ENCODE peak calls at places on chromosomes 2 and 18, in five cellular contexts. D is HCT116, W is K562, E is SK-N-SH, V is HepG2. B is an unnamed sample.

GRCh38 chr2:135893374-135893794 is 17.1 kb upstream of the MCM6 start:
- DNase-seq in W (no peak), V (no peak), D (no peak), E (no peak), B (no peak)

GRCh38 chr18:57050314-57050949 is 96.5 kb upstream of the BOD1L2 start:
- DNase-seq in W (no peak), D (no peak), E (no peak), V (peak), B (no peak)

GRCh38 chr2:37627715-37628114 is 43.7 kb downstream of the CDC42EP3 start:
- DNase-seq in D (no peak), W (no peak), V (no peak), E (no peak), B (no peak)

GRCh38 chr2:64177315-64177714 is 33.1 kb upstream of the PELI1 start:
- DNase-seq in V (no peak), E (peak), D (no peak), W (no peak), B (no peak)

GRCh38 chr2:150156415-150156814 is 331.1 kb downstream of the RND3 start:
- DNase-seq in D (no peak), W (no peak), E (no peak), V (no peak), B (no peak)

GRCh38 chr2:3605013-3605961 is 10.4 kb downstream of the COLEC11 start:
- DNase-seq in E (peak), V (peak), D (peak), W (peak), B (peak)

GRCh38 chr2:126913329-126913728 is 14.6 kb downstream of the TEX51 start:
- DNase-seq in D (no peak), E (no peak), W (no peak), V (no peak), B (no peak)

GRCh38 chr2:165401285-165401852 is 68.1 kb upstream of the CSRNP3 start:
- DNase-seq in W (peak), V (peak), E (peak), D (peak), B (peak)

GRCh38 chr18:42925036-42925435 is 190.4 kb downstream of the RIT2 start:
- DNase-seq in V (no peak), E (no peak), D (no peak), W (no peak), B (no peak)

GRCh38 chr2:218168016-218168415 is 1.3 kb upstream of the CXCR1 start:
- DNase-seq in W (no peak), E (no peak), V (no peak), D (no peak), B (no peak)

GRCh38 chr18:63342206-63342605 is 22.6 kb upstream of the BCL2 start:
- DNase-seq in W (peak), D (no peak), V (no peak), E (peak), B (peak)

GRCh38 chr2:230793573-230794359 is 71.0 kb upstream of the ITM2C start:
- DNase-seq in V (no peak), D (peak), E (no peak), W (no peak), B (no peak)

GRCh38 chr2:114610677-114611076 is 168.2 kb downstream of the DPP10 start:
- DNase-seq in D (no peak), E (peak), W (no peak), V (no peak), B (no peak)

GRCh38 chr2:55431982-55432627 is 12.4 kb upstream of the CCDC88A start:
- DNase-seq in D (peak), V (peak), W (no peak), E (peak), B (peak)

GRCh38 chr2:47226124-47227040 is 71.3 kb upstream of the STPG4 start:
- DNase-seq in W (no peak), D (no peak), E (no peak), V (peak), B (no peak)

GRCh38 chr18:57915848-57916596 is 112.9 kb upstream of the ATP8B1 start:
- DNase-seq in V (peak), D (no peak), E (peak), W (no peak), B (no peak)

GRCh38 chr2:178523596-178524134 is 43.4 kb downstream of the PLEKHA3 start:
- DNase-seq in W (peak), D (no peak), V (no peak), E (peak), B (no peak)

GRCh38 chr2:191049728-191050639 is 36.0 kb upstream of the STAT1 start:
- DNase-seq in D (no peak), E (no peak), W (no peak), V (peak), B (no peak)

GRCh38 chr2:99861376-99861760 is 281.0 kb downstream of the AFF3 start:
- DNase-seq in E (no peak), D (no peak), V (no peak), W (no peak), B (no peak)

GRCh38 chr2:1091895-1092585 is 141.4 kb downstream of the SNTG2 start:
- DNase-seq in W (no peak), E (no peak), V (no peak), D (no peak), B (no peak)

GRCh38 chr2:30255026-30255425 is 23.7 kb downstream of the LBH start:
- DNase-seq in E (no peak), W (no peak), V (no peak), D (no peak), B (no peak)

GRCh38 chr2:111176867-111177266 is 56.2 kb downstream of the BCL2L11 start:
- DNase-seq in E (no peak), V (no peak), D (no peak), W (no peak), B (no peak)

GRCh38 chr18:36504928-36505327 is 207.4 kb downstream of the FHOD3 start:
- DNase-seq in D (no peak), E (no peak), W (no peak), V (no peak), B (no peak)

GRCh38 chr2:143026411-143027054 is 102.7 kb upstream of the ARHGAP15 start:
- DNase-seq in D (no peak), W (no peak), E (no peak), V (no peak), B (no peak)

GRCh38 chr18:5463390-5463789 is 80.4 kb downstream of the EPB41L3 start:
- DNase-seq in W (no peak), E (no peak), D (no peak), V (no peak), B (no peak)

GRCh38 chr2:68216454-68217310 is 35.6 kb downstream of the PPP3R1 start:
- DNase-seq in V (no peak), W (no peak), E (no peak), D (no peak), B (no peak)

GRCh38 chr2:147989809-147990403 is 30.6 kb downstream of the ORC4 start:
- DNase-seq in V (peak), W (peak), E (peak), D (peak), B (peak)

GRCh38 chr2:202718614-202719013 is 83.8 kb downstream of the FAM117B start:
- DNase-seq in D (peak), V (peak), W (no peak), E (peak), B (no peak)

GRCh38 chr2:188833331-188833730 is 140.8 kb upstream of the COL3A1 start:
- DNase-seq in W (no peak), V (no peak), D (no peak), E (no peak), B (no peak)

GRCh38 chr18:49499046-49499637 is 12.1 kb upstream of the C18orf32 start:
- DNase-seq in E (no peak), W (no peak), D (no peak), V (no peak), B (no peak)

GRCh38 chr18:3457261-3457724 is 7.3 kb downstream of the TGIF1 start:
- DNase-seq in V (no peak), E (no peak), W (no peak), D (no peak), B (no peak)

GRCh38 chr2:26704441-26704977 is 12.0 kb downstream of the KCNK3 start:
- DNase-seq in W (no peak), D (no peak), V (no peak), E (no peak), B (no peak)

GRCh38 chr2:45974762-45975408 is 322.3 kb upstream of the EPAS1 start:
- DNase-seq in W (no peak), V (no peak), E (no peak), D (no peak), B (no peak)

GRCh38 chr2:181904022-181904632 is 12.6 kb downstream of the ITPRID2 start:
- DNase-seq in E (peak), D (no peak), V (peak), W (peak), B (no peak)

GRCh38 chr18:77203071-77203470 is 46.6 kb upstream of the GALR1 start:
- DNase-seq in V (no peak), E (no peak), D (no peak), W (no peak), B (peak)

GRCh38 chr18:10488022-10488421 is 33.6 kb downstream of the APCDD1 start:
- DNase-seq in E (no peak), W (no peak), V (no peak), D (no peak), B (no peak)

GRCh38 chr2:47094519-47095155 is 60.5 kb downstream of the STPG4 start:
- DNase-seq in D (no peak), E (peak), W (no peak), V (no peak), B (no peak)

GRCh38 chr2:220373878-220374277 is 746.4 kb downstream of the SLC4A3 start:
- DNase-seq in D (no peak), E (no peak), W (no peak), V (no peak), B (no peak)

GRCh38 chr2:224927671-224928173 is 114.5 kb downstream of the DOCK10 start:
- DNase-seq in D (no peak), V (no peak), E (no peak), W (no peak), B (no peak)

GRCh38 chr2:17684008-17684407 is 69.6 kb downstream of the SMC6 start:
- DNase-seq in E (no peak), W (no peak), V (no peak), D (no peak), B (no peak)

GRCh38 chr2:233203060-233203459 is 48.4 kb upstream of the ATG16L1 start:
- DNase-seq in W (no peak), E (no peak), D (no peak), V (no peak), B (no peak)

GRCh38 chr2:233201271-233202013 is 50.0 kb upstream of the ATG16L1 start:
- DNase-seq in V (no peak), D (no peak), W (no peak), E (no peak), B (no peak)

GRCh38 chr2:233204286-233204936 is 47.1 kb upstream of the ATG16L1 start:
- DNase-seq in E (no peak), V (no peak), W (no peak), D (no peak), B (no peak)

GRCh38 chr2:233199870-233200269 is 51.6 kb upstream of the ATG16L1 start:
- DNase-seq in W (no peak), D (no peak), V (no peak), E (no peak), B (no peak)

GRCh38 chr2:233202531-233202944 is 48.9 kb upstream of the ATG16L1 start:
- DNase-seq in W (no peak), D (no peak), E (no peak), V (no peak), B (no peak)
- TF ChIP-seq JUND in W (no peak), D (no peak), E (no peak), V (no peak), B (no peak)

GRCh38 chr18:25349131-25349925 is 2.6 kb downstream of the ZNF521 start:
- DNase-seq in W (no peak), V (no peak), E (peak), D (no peak), B (no peak)
- TF ChIP-seq JUND in W (no peak), V (no peak), E (no peak), D (no peak), B (no peak)

DNA sequence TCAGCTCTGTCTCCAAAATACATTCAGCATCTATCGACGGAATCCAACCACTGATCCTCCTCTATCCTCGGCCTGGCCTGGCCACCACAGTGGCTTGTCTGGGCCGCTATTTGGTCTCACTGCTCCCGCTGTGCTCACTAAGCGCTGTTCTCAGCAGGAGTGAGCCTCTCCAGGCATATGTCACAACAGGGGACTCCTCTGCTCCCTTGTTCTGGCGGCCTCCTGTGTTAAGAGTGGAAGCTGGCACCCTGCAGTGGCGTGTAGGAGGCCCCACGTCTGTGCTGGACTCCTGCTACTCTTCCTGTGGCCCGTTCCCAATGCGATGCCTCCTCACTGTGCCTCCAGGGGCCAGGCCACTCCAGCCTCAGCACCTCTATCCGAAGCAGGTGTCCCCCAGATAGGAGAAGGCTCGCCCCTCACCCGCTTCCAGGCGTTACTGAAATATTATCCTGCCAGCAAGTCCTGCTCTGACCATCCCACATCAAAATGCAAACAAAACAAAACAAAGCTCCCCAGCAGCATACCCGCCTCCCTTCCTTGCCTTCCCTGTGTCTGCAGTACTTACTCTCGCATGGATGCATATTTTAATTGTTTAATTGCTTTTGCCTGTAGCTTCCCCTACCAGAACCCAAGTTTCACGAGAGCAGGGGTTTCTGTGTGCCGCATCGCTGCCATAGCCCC is 39.9 kb downstream of the CENPO start:
- DNase-seq in D (no peak), E (no peak), V (no peak), W (no peak), B (no peak)
- TF ChIP-seq JUND in D (no peak), E (no peak), V (no peak), W (no peak), B (no peak)

GRCh38 chr2:20514596-20515269 is 67.9 kb downstream of the RHOB start:
- DNase-seq in V (no peak), D (peak), W (no peak), E (no peak), B (no peak)

GRCh38 chr2:20515293-20516220 is 68.7 kb downstream of the RHOB start:
- DNase-seq in W (no peak), D (no peak), V (no peak), E (no peak), B (no peak)

GRCh38 chr2:20519309-20519708 is 72.4 kb downstream of the RHOB start:
- DNase-seq in W (no peak), E (no peak), V (no peak), D (no peak), B (no peak)

GRCh38 chr2:20516291-20516645 is 69.4 kb downstream of the RHOB start:
- DNase-seq in V (no peak), E (no peak), W (no peak), D (no peak), B (no peak)

DNA sequence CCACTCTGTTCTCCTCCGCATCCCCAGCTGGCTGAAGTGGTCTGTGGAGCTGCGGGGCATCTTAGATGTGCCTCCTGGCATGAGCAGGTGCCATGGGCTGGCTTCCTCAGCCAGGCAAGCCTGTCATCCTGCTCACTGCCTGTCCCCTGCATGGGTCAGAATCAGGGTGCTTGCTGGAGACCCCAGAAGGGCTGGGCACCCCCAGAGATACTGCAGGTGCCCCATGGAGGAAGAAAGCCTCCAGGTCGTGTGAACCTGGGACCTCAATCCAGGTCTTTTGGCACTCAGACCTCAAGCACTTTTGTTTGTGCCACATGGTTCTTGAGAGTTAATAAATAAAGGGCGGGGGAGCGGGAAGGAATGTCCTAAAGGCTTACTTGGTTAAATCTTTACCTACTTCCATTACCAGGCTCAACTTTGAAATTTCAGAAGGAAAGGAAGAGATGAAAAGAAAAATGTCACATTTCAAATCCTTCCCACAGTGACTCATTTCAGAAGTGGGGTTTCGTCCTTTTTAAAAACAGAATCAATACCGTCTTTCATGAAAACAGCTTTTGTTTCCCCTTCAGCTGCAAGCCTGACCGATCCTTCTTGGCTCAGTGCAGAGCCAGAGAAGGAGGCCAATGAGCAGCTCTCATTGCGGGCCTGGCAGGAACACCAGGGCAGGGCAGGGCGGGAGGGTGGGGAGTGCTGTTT is 69.9 kb downstream of the RHOB start:
- DNase-seq in D (peak), E (no peak), V (peak), W (no peak), B (no peak)
- TF ChIP-seq JUND in D (peak), E (no peak), V (no peak), W (no peak), B (no peak)

DNA sequence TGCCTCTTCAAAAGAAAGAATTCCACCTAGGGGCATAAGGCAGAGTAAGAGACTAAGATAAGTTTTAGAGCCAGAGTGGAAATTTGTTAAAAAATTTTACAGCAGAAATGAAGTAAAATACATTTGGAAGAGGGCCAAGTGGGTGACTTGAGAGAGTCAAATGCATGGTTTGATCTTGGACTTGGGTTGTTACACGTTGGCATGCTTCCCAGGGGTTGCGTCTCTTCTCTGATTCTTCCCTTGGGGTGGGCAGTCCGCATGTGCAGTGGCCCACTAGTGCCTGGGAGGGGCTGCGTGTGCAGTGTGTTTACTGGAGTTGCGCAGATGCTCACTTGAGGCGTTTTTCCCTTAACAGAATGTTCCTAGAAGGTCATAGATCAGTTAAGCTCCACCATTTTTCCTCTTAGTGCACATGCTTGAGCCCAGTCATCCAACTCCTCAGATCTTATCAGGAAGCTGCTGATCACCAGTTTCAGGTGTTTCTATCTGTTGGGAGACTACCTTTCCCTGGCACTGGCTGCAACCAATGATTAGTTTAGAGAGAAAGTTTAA is 13.1 kb downstream of the SEH1L start:
- DNase-seq in E (no peak), V (no peak), D (no peak), W (no peak), B (no peak)
- TF ChIP-seq JUND in E (no peak), V (no peak), D (no peak), W (no peak), B (no peak)